ENCODE peak calls at places on chromosomes 2 and 18, in four cellular contexts. One of them, this sample, is unnamed.

GRCh38 chr18:79278896-79279295 is 116.8 kb upstream of the NFATC1 start:
- DNase-seq in NCI-H345: no peak
- DNase-seq in Panc1: no peak
- DNase-seq in iris pigment epithelial cell: no peak
- DNase-seq in this sample: no peak

GRCh38 chr2:44713170-44713569 is 228.3 kb upstream of the SIX3 start:
- DNase-seq in Panc1: no peak
- DNase-seq in NCI-H345: no peak
- DNase-seq in iris pigment epithelial cell: no peak
- DNase-seq in this sample: no peak

GRCh38 chr2:81437474-81438000 is 1133.0 kb upstream of the LRRTM1 start:
- DNase-seq in iris pigment epithelial cell: no peak
- DNase-seq in NCI-H345: no peak
- DNase-seq in Panc1: no peak
- DNase-seq in this sample: no peak

GRCh38 chr2:25331686-25332365 is 9.9 kb downstream of the DNMT3A start:
- DNase-seq in iris pigment epithelial cell: peak; percentile 31
- DNase-seq in NCI-H345: no peak
- DNase-seq in Panc1: no peak
- DNase-seq in this sample: no peak

GRCh38 chr2:241582328-241582727 is 23.8 kb downstream of the BOK start:
- DNase-seq in Panc1: no peak
- DNase-seq in iris pigment epithelial cell: no peak
- DNase-seq in NCI-H345: no peak
- DNase-seq in this sample: no peak

GRCh38 chr2:3625186-3625585 is 30.3 kb downstream of the COLEC11 start:
- DNase-seq in iris pigment epithelial cell: no peak
- DNase-seq in NCI-H345: no peak
- DNase-seq in Panc1: no peak
- DNase-seq in this sample: no peak

GRCh38 chr2:131094655-131095281 is 1.5 kb upstream of the FAM168B start:
- DNase-seq in iris pigment epithelial cell: no peak
- DNase-seq in Panc1: no peak
- DNase-seq in NCI-H345: peak; percentile 78
- DNase-seq in this sample: no peak

GRCh38 chr2:212274215-212274614 is 264.4 kb downstream of the ERBB4 start:
- DNase-seq in iris pigment epithelial cell: no peak
- DNase-seq in Panc1: no peak
- DNase-seq in NCI-H345: peak; percentile 5
- DNase-seq in this sample: no peak

GRCh38 chr2:26471278-26471677 is 6.6 kb downstream of the OTOF start:
- DNase-seq in Panc1: no peak
- DNase-seq in iris pigment epithelial cell: no peak
- DNase-seq in NCI-H345: peak; percentile 15
- DNase-seq in this sample: no peak

GRCh38 chr18:7572837-7573236 is 5.7 kb downstream of the PTPRM start:
- DNase-seq in Panc1: no peak
- DNase-seq in NCI-H345: no peak
- DNase-seq in iris pigment epithelial cell: peak; percentile 66
- DNase-seq in this sample: no peak

GRCh38 chr18:23201741-23202140 is 66.5 kb downstream of the CABLES1 start:
- DNase-seq in NCI-H345: no peak
- DNase-seq in Panc1: no peak
- DNase-seq in iris pigment epithelial cell: no peak
- DNase-seq in this sample: no peak

GRCh38 chr2:101556033-101556459 is 81.1 kb upstream of the RFX8 start:
- DNase-seq in iris pigment epithelial cell: no peak
- DNase-seq in Panc1: no peak
- DNase-seq in NCI-H345: no peak
- DNase-seq in this sample: no peak

GRCh38 chr2:224817676-224818075 is 101.5 kb upstream of the CCDC195 start:
- DNase-seq in NCI-H345: no peak
- DNase-seq in iris pigment epithelial cell: no peak
- DNase-seq in Panc1: no peak
- DNase-seq in this sample: no peak

GRCh38 chr2:162164802-162165201 is 12.8 kb upstream of the GCG start:
- DNase-seq in Panc1: no peak
- DNase-seq in NCI-H345: no peak
- DNase-seq in iris pigment epithelial cell: no peak
- DNase-seq in this sample: no peak

GRCh38 chr2:105969552-105969951 is 224.5 kb downstream of the UXS1 start:
- DNase-seq in Panc1: no peak
- DNase-seq in NCI-H345: no peak
- DNase-seq in iris pigment epithelial cell: no peak
- DNase-seq in this sample: no peak

GRCh38 chr2:135063210-135063609 is 11.1 kb downstream of the RAB3GAP1 start:
- DNase-seq in Panc1: no peak
- DNase-seq in NCI-H345: no peak
- DNase-seq in iris pigment epithelial cell: peak; percentile 31
- DNase-seq in this sample: no peak

GRCh38 chr2:16487686-16488085 is 177.9 kb downstream of the CYRIA start:
- DNase-seq in Panc1: no peak
- DNase-seq in NCI-H345: peak; percentile 33
- DNase-seq in iris pigment epithelial cell: peak; percentile 37
- DNase-seq in this sample: peak; percentile 43

GRCh38 chr2:7225848-7226247 is 308.6 kb downstream of the RNF144A start:
- DNase-seq in iris pigment epithelial cell: no peak
- DNase-seq in NCI-H345: peak; percentile 48
- DNase-seq in Panc1: no peak
- DNase-seq in this sample: no peak

GRCh38 chr2:119608553-119608952 is 64.3 kb downstream of the CFAP221 start:
- DNase-seq in Panc1: no peak
- DNase-seq in NCI-H345: no peak
- DNase-seq in iris pigment epithelial cell: no peak
- DNase-seq in this sample: no peak

GRCh38 chr2:30373881-30374302 is 73.2 kb upstream of the LCLAT1 start:
- DNase-seq in NCI-H345: no peak
- DNase-seq in iris pigment epithelial cell: peak; percentile 39
- DNase-seq in Panc1: no peak
- DNase-seq in this sample: no peak

GRCh38 chr2:100683231-100683630 is 120.4 kb downstream of the PDCL3 start:
- DNase-seq in Panc1: no peak
- DNase-seq in NCI-H345: no peak
- DNase-seq in iris pigment epithelial cell: no peak
- DNase-seq in this sample: no peak